ENCODE peak calls at places on chromosomes 7 and 10, in five cellular contexts. T is body of pancreas; O is IMR-90; W is CD8-positive, alpha-beta T cell; I is HAP-1. N is an unnamed sample. For H3K27me3 and H3K4me1, the result is how much of the 10 kb centered on the place peaks cover.

GRCh38 chr7:119900996-119901395 is 372.0 kb upstream of the KCND2 start:
- DNase-seq in T (no peak), O (no peak), W (no peak), I (no peak), N (no peak)

GRCh38 chr10:93894516-93895378 is 969 bp downstream of the SLC35G1 start:
- DNase-seq in T (no peak), O (peak), W (peak), I (peak), N (no peak)

GRCh38 chr7:105776068-105776790 is 100.2 kb downstream of the ATXN7L1 start:
- DNase-seq in T (peak), O (peak), W (no peak), I (peak), N (no peak)

GRCh38 chr7:139117599-139118233 is 8.2 kb upstream of the ZC3HAV1 start:
- DNase-seq in T (no peak), O (no peak), W (no peak), I (no peak), N (no peak)

GRCh38 chr7:98234429-98235147 is 17.4 kb downstream of the TECPR1 start:
- DNase-seq in T (no peak), O (peak), W (no peak), I (no peak), N (no peak)

GRCh38 chr10:123883921-123884320 is 7.7 kb downstream of the CPXM2 start:
- DNase-seq in T (no peak), O (no peak), W (no peak), I (no peak), N (no peak)

GRCh38 chr7:36078816-36079360 is 74.2 kb upstream of the EEPD1 start:
- DNase-seq in T (no peak), O (no peak), W (no peak), I (no peak), N (no peak)

GRCh38 chr10:62903828-62904227 is 87.7 kb upstream of the EGR2 start:
- DNase-seq in T (no peak), O (no peak), W (no peak), I (no peak), N (no peak)

GRCh38 chr7:41882271-41882670 is 179.4 kb upstream of the INHBA start:
- DNase-seq in T (no peak), O (no peak), W (no peak), I (no peak), N (no peak)

GRCh38 chr10:50992972-50993766 is 81.1 kb upstream of the PRKG1 start:
- DNase-seq in T (no peak), O (peak), W (no peak), I (no peak), N (no peak)

GRCh38 chr7:49773939-49774458 is 561 bp downstream of the VWC2 start:
- DNase-seq in T (no peak), O (no peak), W (no peak), I (no peak), N (no peak)

GRCh38 chr10:61896854-61897661 is 4.4 kb upstream of the ARID5B start:
- DNase-seq in T (peak), O (peak), W (peak), I (peak), N (peak)

GRCh38 chr7:157760004-157760730 is 423.4 kb downstream of the DNAJB6 start:
- DNase-seq in T (no peak), O (no peak), W (no peak), I (no peak), N (no peak)

GRCh38 chr10:57628592-57629284 is 639.0 kb downstream of the IPMK start:
- DNase-seq in T (no peak), O (no peak), W (no peak), I (peak), N (no peak)

GRCh38 chr10:51892313-51892712 is 192.9 kb upstream of the CSTF2T start:
- DNase-seq in T (no peak), O (no peak), W (no peak), I (no peak), N (no peak)

GRCh38 chr10:55550241-55550640 is 749.2 kb upstream of the PCDH15 start:
- DNase-seq in T (no peak), O (no peak), W (no peak), I (no peak), N (no peak)

GRCh38 chr7:98760201-98760651 is 109.6 kb downstream of the TMEM130 start:
- DNase-seq in T (no peak), O (no peak), W (no peak), I (no peak), N (no peak)

GRCh38 chr10:22322663-22323160 is 1.8 kb downstream of the BMI1 start:
- DNase-seq in T (no peak), O (no peak), W (no peak), I (no peak), N (no peak)

GRCh38 chr10:106424981-106425380 is 739.5 kb downstream of the SORCS1 start:
- DNase-seq in T (no peak), O (peak), W (no peak), I (no peak), N (no peak)

GRCh38 chr7:14834888-14835287 is 67.7 kb downstream of the DGKB start:
- DNase-seq in T (no peak), O (peak), W (no peak), I (no peak), N (no peak)

DNA sequence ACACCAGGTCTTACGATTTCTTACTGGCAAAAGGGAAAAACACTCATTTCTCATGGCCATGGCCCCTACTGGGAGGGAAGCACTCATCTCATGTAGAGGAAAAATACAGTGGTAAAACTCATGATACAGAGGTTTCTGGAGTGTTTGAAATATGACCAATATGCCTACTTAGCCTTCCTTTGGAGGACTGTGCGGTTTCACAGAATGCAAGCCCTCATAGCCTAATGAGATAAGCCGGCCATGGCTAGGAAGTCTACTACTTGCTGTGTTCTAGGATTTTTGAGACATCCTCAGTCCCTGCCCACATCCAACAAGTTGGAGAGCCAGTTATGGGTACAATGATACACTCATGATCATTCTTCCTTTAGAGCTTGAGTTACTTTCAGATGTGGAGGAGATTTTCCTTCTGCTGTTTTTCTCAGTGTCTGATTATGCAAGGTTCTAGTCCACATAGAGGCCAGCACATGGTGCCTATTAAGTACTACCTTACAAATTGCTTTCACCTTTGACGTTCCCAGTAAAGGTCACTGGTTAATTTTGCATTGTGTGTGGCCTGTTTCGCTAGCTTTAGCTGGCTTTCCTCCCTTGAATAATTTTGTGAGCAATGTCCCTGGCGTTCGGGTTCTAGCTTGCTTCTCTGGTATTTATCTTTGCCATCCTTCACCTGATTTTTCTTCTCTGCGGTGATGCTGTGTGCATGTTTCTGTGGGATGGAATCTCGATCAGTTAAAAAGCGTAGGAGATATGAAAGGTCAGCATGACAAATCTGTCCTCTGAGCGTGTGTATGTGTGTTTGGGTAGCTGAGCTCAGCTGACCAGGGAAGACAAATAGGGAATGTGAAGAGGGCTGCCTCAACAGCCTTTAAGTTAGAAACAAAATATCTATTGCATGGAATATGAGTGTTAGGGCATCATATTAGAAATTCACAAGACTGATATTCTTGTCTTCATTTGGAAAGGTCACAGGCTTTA is 295.4 kb downstream of the LRMDA start:
- DNase-seq in T (no peak), O (no peak), W (no peak), I (no peak), N (no peak)
- H3K27me3 ChIP-seq in T (under half), O (under half), W (under half), I (under half), N (under half)

GRCh38 chr7:90726120-90726519 is 130.0 kb downstream of the CDK14 start:
- DNase-seq in T (no peak), O (peak), W (no peak), I (no peak), N (no peak)
- H3K4me3 ChIP-seq in T (no peak), O (no peak), W (no peak), I (no peak), N (no peak)

DNA sequence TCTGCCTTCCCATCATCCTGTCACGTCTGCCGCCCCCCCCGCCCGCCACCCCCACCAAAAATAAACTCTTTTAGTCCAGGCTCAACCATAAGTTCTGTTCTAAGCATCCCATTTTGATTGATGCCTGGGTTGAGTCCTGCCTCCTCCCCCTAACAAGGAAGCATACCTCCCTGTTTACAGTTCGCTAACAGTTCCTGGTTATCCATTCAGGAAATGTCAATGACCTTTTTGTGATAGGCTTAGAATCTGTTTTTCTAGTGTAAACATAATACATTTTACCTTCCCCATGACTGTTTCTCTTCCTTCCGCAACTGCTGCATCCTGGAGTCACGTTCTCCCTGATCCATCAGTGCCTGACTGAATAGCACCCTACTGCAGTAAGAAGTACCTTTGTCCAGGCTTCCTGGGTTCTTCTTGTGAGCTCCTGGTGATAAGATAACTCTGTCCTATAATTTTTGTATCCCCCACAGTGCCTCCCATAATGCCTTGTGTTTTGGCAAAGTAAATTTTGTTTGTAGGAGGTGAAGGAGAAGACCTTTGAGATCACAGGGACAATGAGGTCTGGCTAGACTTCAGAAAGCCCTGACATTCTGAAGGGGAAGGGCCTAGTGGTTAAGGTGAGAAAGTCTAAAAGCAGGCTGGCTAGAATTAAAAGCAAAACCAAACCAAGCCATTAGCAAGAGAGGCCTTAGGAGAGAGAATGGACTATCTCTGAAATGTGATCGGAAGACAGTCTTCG is 7.3 kb downstream of the AGFG2 start:
- DNase-seq in T (peak), O (no peak), W (no peak), I (no peak), N (no peak)
- H3K4me1 ChIP-seq in T (half or more), O (under half), W (half or more), I (under half), N (half or more)

GRCh38 chr7:1189986-1190772 is 30.2 kb upstream of the ZFAND2A start:
- DNase-seq in T (no peak), O (no peak), W (no peak), I (no peak), N (no peak)
- H3K27me3 ChIP-seq in T (under half), O (under half), W (under half), I (under half), N (under half)

GRCh38 chr7:80642871-80643270 is 4.4 kb downstream of the CD36 start:
- DNase-seq in T (no peak), O (no peak), W (no peak), I (no peak), N (no peak)

GRCh38 chr7:80641548-80641947 is 3.1 kb downstream of the CD36 start:
- DNase-seq in T (no peak), O (peak), W (no peak), I (no peak), N (no peak)

GRCh38 chr7:80640841-80641240 is 2.4 kb downstream of the CD36 start:
- DNase-seq in T (no peak), O (peak), W (no peak), I (no peak), N (no peak)

GRCh38 chr7:80644054-80644453 is 5.6 kb downstream of the CD36 start:
- DNase-seq in T (no peak), O (no peak), W (no peak), I (no peak), N (no peak)

DNA sequence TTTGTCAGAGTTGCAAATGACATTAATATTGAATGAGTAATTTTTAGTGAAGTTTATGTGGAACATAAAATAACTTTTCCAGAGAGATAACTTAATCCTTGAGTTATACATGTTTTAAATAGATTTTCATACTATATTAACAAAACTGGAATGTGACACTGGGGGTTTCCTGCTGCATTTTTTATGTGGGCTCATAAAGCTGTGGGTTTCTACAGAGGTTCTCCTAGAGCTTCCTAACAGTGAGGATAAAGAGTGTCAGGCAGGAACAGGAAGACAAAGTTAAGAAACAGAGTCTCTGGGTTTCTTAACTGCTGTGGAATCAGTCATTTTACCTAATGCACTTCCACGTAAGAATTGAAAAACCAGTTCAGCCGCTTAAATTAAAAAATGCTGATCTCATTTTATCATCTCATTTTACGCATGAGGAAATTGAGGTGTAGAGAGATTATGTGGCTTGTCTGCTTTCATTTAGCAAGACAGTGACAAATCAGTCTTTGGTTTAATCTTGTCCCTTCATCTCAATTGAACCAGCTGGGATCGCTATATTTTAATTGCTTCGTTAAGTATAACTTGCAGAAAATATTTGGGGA is 5.0 kb downstream of the CD36 start:
- DNase-seq in T (no peak), O (peak), W (no peak), I (no peak), N (no peak)
- H3K4me3 ChIP-seq in T (no peak), O (no peak), W (no peak), I (no peak), N (no peak)

DNA sequence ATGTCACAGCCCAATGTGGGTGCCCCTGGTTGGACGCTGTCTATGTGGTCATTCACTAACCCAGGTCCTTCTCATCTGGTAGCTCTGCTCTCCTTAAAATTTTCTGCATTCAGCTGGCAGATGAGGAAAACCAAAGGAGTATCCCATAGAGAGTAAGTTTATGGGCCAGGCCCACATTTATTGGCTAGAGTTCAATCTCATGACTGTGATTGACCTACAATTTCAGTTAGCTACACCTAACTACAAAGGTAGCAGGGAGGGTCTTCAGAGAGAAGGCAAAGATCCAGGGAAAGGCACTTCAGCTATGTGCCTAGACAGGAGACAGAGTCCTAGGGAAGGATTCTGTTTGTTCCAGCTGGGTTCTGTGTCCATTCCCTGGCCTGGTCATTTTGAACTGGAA is 23.7 kb upstream of the PPIF start:
- DNase-seq in T (no peak), O (no peak), W (no peak), I (no peak), N (no peak)
- H3K4me1 ChIP-seq in T (under half), O (under half), W (half or more), I (under half), N (under half)

DNA sequence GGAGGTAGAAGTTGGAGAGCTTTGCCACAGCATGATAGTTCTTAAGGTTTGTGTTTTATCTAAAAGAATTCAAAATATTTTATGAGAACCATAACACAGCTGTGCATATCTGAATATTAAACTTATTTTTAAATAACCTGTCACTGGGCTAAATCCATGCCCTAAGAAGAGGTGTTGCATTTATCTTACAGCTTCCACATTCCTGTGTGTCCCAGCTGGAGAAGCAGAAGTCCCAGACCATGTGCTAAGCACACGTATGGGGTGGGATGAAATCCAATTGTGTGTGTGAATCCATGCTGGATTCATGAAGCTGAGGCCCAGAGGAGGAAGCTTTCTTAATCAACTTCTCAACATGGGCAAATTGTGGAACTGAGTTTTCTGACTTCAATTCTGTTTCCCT is 121.5 kb downstream of the PKD1L1 start:
- DNase-seq in T (no peak), O (peak), W (no peak), I (no peak), N (no peak)
- H3K27me3 ChIP-seq in T (under half), O (under half), W (under half), I (under half), N (under half)

GRCh38 chr7:129913428-129913827 is 39.3 kb downstream of the UBE2H start:
- DNase-seq in T (no peak), O (no peak), W (no peak), I (no peak), N (no peak)
- H3K4me3 ChIP-seq in T (no peak), O (no peak), W (no peak), I (no peak), N (no peak)

GRCh38 chr7:5627745-5628547 is 153.5 kb downstream of the RNF216 start:
- DNase-seq in T (no peak), O (no peak), W (no peak), I (no peak), N (no peak)
- H3K4me1 ChIP-seq in T (under half), O (under half), W (under half), I (under half), N (under half)

N was measured in effector memory CD4-positive, alpha-beta T cell.